ENCODE peak calls at places on chromosomes 5 and 9, in nine cellular contexts. V is posterior vena cava; J is stimulated activated CD4-positive, alpha-beta T cell treated with anti-CD3 and anti-CD28 coated beads, Interleukin-2, amount 100 ng/mL, for 48 hours; T is OCI-M1; C is NCI-H2171; Z is CD4-positive, alpha-beta T cell; H is RWPE1; R is cerebellar nuclear complex; L is A172. D is an unnamed sample.

GRCh38 chr5:163261647-163262269 is 175.6 kb upstream of the CCNG1 start:
- DNase-seq in H (no peak), V (no peak), C (no peak), L (no peak), J (no peak), R (no peak), Z (no peak), T (peak), D (no peak)

GRCh38 chr9:69798737-69799136 is 21.9 kb upstream of the CFAP95 start:
- DNase-seq in Z (no peak), L (peak), R (no peak), H (no peak), V (no peak), J (no peak), C (no peak), T (no peak), D (no peak)

GRCh38 chr9:34381323-34381722 is 4.6 kb upstream of the MYORG start:
- DNase-seq in L (no peak), J (no peak), T (no peak), C (no peak), V (no peak), R (no peak), Z (no peak), H (no peak), D (no peak)

GRCh38 chr9:111974092-111974681 is 77.6 kb downstream of the UGCG start:
- DNase-seq in T (no peak), L (peak), V (no peak), R (no peak), J (no peak), C (peak), H (no peak), Z (no peak), D (no peak)

GRCh38 chr9:132406554-132407122 is at the start of gene TTF1:
- DNase-seq in Z (peak), T (peak), C (peak), V (peak), J (peak), L (peak), H (peak), R (no peak), D (peak)

GRCh38 chr5:9151671-9152427 is 394.0 kb downstream of the SEMA5A start:
- DNase-seq in H (no peak), Z (no peak), C (no peak), L (no peak), V (no peak), R (no peak), J (no peak), T (no peak), D (no peak)

GRCh38 chr5:159833846-159834245 is 82.4 kb upstream of the ADRA1B start:
- DNase-seq in T (no peak), C (no peak), V (no peak), R (no peak), Z (no peak), L (no peak), H (no peak), J (no peak), D (no peak)

GRCh38 chr9:9003184-9003583 is 1203.6 kb upstream of the DMAC1 start:
- DNase-seq in R (no peak), C (no peak), V (no peak), H (no peak), T (peak), L (no peak), J (no peak), Z (no peak), D (no peak)

GRCh38 chr5:82375488-82376294 is 97.5 kb upstream of the RPS23 start:
- DNase-seq in C (no peak), H (no peak), Z (no peak), R (no peak), V (no peak), L (no peak), T (peak), J (no peak), D (no peak)

GRCh38 chr9:97722331-97722730 is 25.2 kb upstream of the XPA start:
- DNase-seq in H (no peak), L (no peak), Z (no peak), R (no peak), C (no peak), V (no peak), J (no peak), T (no peak), D (no peak)

GRCh38 chr9:17134396-17134842 is 421 bp upstream of the CNTLN start:
- DNase-seq in L (peak), V (no peak), H (peak), J (no peak), Z (no peak), R (no peak), C (no peak), T (no peak), D (no peak)

GRCh38 chr9:127491516-127491915 is 40.2 kb downstream of the LRSAM1 start:
- DNase-seq in V (no peak), Z (no peak), R (no peak), H (no peak), T (no peak), C (peak), L (no peak), J (no peak), D (no peak)

GRCh38 chr9:113511856-113512761 is 48.6 kb downstream of the RGS3 start:
- DNase-seq in H (no peak), C (no peak), R (no peak), L (peak), J (peak), V (no peak), Z (peak), T (peak), D (no peak)

GRCh38 chr9:84187090-84187489 is 153.5 kb downstream of the SLC28A3 start:
- DNase-seq in C (no peak), T (peak), V (no peak), R (no peak), J (no peak), Z (no peak), H (no peak), L (peak), D (no peak)

GRCh38 chr9:16247188-16247875 is 623.1 kb downstream of the BNC2 start:
- DNase-seq in J (no peak), V (no peak), C (no peak), T (no peak), R (no peak), Z (no peak), H (peak), L (peak), D (no peak)

D was measured in upper lobe of right lung.